ENCODE peak calls at places on chromosomes 16 and 17, in four cellular contexts. One of them, this sample, is unnamed.

GRCh38 chr17:79017546-79017945 is 6.4 kb upstream of the C1QTNF1 start:
- DNase-seq in IMR-90: no peak
- DNase-seq in mesendoderm: peak
- DNase-seq in H1: no peak
- DNase-seq in this sample: no peak

GRCh38 chr17:74860229-74860998 is 729 bp upstream of the GRIN2C start:
- DNase-seq in IMR-90: no peak
- DNase-seq in mesendoderm: no peak
- DNase-seq in H1: peak
- DNase-seq in this sample: peak

GRCh38 chr17:74165811-74166365 is 37.6 kb upstream of the RPL38 start:
- DNase-seq in IMR-90: no peak
- DNase-seq in mesendoderm: no peak
- DNase-seq in H1: no peak
- DNase-seq in this sample: peak

GRCh38 chr16:79598341-79599181 is 2.0 kb downstream of the MAF start:
- DNase-seq in IMR-90: no peak
- DNase-seq in mesendoderm: peak
- DNase-seq in H1: peak
- DNase-seq in this sample: peak

GRCh38 chr16:67040906-67041305 is 12.0 kb downstream of the CBFB start:
- DNase-seq in IMR-90: peak
- DNase-seq in mesendoderm: no peak
- DNase-seq in H1: no peak
- DNase-seq in this sample: no peak

GRCh38 chr16:27179500-27180072 is 23.7 kb upstream of the KDM8 start:
- DNase-seq in IMR-90: peak
- DNase-seq in mesendoderm: peak
- DNase-seq in H1: peak
- DNase-seq in this sample: peak

GRCh38 chr16:84368327-84368996 is at the start of gene ATP2C2:
- DNase-seq in IMR-90: no peak
- DNase-seq in mesendoderm: peak
- DNase-seq in H1: peak
- DNase-seq in this sample: peak

GRCh38 chr16:59848314-59848713 is 1114.2 kb upstream of the GOT2 start:
- DNase-seq in IMR-90: no peak
- DNase-seq in mesendoderm: no peak
- DNase-seq in H1: no peak
- DNase-seq in this sample: no peak

GRCh38 chr17:80060629-80061028 is 24.2 kb downstream of the CCDC40 start:
- DNase-seq in IMR-90: no peak
- DNase-seq in mesendoderm: no peak
- DNase-seq in H1: no peak
- DNase-seq in this sample: no peak

GRCh38 chr17:77572065-77572601 is 386.4 kb upstream of the TNRC6C start:
- DNase-seq in IMR-90: no peak
- DNase-seq in mesendoderm: peak
- DNase-seq in H1: peak
- DNase-seq in this sample: no peak

GRCh38 chr17:75077072-75077489 is 10.7 kb upstream of the SLC16A5 start:
- DNase-seq in IMR-90: no peak
- DNase-seq in mesendoderm: no peak
- DNase-seq in H1: no peak
- DNase-seq in this sample: peak

GRCh38 chr16:82603784-82604411 is 22.9 kb upstream of the CDH13 start:
- DNase-seq in IMR-90: peak
- DNase-seq in mesendoderm: peak
- DNase-seq in H1: no peak
- DNase-seq in this sample: peak

GRCh38 chr16:74232831-74233465 is 63.7 kb upstream of the PSMD7 start:
- DNase-seq in IMR-90: no peak
- DNase-seq in mesendoderm: no peak
- DNase-seq in H1: no peak
- DNase-seq in this sample: no peak

GRCh38 chr17:48002208-48002919 is 31.5 kb downstream of the CDK5RAP3 start:
- DNase-seq in IMR-90: peak
- DNase-seq in mesendoderm: peak
- DNase-seq in H1: no peak
- DNase-seq in this sample: no peak

GRCh38 chr17:47998044-47998443 is 27.1 kb downstream of the CDK5RAP3 start:
- DNase-seq in IMR-90: no peak
- DNase-seq in mesendoderm: no peak
- DNase-seq in H1: no peak
- DNase-seq in this sample: no peak

GRCh38 chr17:47997595-47997994 is 26.7 kb downstream of the CDK5RAP3 start:
- DNase-seq in IMR-90: no peak
- DNase-seq in mesendoderm: no peak
- DNase-seq in H1: no peak
- DNase-seq in this sample: no peak

GRCh38 chr17:48001187-48001586 is 30.3 kb downstream of the CDK5RAP3 start:
- DNase-seq in IMR-90: peak
- DNase-seq in mesendoderm: no peak
- DNase-seq in H1: no peak
- DNase-seq in this sample: no peak

DNA sequence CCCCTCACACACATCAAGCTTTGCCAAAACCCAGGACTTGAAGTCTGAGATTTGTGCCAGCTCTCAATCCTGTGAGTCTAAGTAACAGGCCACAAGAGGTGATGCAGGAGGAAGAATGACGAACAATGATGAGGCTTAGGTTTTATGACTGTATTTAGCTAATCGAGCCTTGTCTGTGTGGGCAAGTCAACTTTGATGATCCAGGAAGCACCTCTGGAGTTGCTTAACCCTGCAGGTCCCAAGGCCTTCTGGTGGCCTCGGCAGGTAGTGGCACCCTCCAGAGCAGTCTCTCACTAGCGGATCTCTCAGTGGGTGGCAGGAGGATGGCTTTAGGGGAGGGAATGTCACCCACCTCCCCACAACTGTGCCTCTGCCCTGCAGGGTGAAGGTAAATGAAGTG is 28.7 kb downstream of the CDK5RAP3 start:
- DNase-seq in IMR-90: peak
- DNase-seq in mesendoderm: peak
- DNase-seq in H1: no peak
- DNase-seq in this sample: no peak
- H4K5ac ChIP-seq in IMR-90: peak
- H4K5ac ChIP-seq in mesendoderm: no peak
- H4K5ac ChIP-seq in H1: no peak
- H4K5ac ChIP-seq in this sample: no peak

DNA sequence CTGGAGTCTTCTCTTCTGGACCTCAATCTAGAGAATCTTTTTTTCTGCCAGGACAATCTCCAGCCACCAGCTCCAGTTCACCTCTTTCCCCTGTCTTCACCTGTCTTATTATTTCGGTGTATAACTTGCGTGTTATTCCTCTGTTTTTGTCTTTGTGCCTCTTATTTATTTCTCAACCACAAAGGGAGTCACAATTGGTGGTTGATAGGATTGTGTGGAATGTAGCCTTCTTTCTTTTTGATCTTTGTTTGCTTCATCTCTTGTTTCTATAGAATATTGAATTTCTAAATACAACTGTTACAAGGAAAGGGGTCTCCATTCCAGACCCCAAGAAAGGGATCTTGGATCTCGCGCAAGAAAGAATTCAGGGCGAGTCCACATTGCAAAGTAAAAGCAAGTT is 35.9 kb upstream of the HAS3 start:
- DNase-seq in IMR-90: no peak
- DNase-seq in mesendoderm: no peak
- DNase-seq in H1: no peak
- DNase-seq in this sample: no peak
- H4K5ac ChIP-seq in IMR-90: no peak
- H4K5ac ChIP-seq in mesendoderm: no peak
- H4K5ac ChIP-seq in H1: no peak
- H4K5ac ChIP-seq in this sample: no peak

DNA sequence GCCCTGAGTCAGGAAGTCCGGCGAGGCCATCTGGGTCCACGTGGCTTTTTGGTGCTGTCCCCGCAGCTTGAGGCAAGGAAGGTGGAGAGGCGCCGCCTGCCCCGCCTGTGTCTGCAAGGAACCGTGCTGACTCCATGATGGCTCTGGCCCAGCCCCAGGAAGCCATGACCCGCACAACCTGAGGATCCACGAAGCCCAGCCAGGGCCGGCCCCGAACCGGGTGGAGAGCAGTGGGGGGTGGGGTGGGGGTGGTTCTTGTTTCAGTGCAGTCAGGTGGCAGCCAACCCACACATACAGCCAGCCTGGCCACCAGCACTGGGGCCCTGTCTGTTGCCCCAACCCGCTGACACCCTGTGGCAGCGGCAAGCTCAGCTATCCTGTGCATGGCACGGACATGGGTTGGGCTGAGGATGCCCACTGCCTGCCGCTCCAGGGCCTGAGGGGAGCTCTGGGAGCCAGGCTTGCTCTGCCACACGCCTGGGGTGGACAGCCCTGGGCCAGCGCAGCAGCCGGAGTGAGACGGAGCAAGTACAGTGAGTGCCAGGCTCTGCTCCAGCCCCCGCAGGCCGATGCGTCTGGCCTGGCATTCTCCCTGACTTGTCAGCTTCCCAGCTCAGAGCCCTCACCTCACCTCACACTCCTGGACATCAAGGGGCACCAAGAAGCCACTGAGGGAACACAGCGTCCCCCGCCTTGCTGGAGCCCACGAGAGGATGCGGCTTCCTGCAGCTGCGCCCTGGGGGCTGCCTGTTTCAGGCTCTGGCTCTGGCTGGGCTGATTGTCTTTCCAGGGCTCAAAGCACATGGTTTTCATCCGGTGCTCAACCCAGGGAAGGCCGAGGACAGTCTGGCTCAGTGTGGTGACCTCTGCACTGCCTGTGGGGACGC is 68.8 kb downstream of the LMF1 start:
- DNase-seq in IMR-90: no peak
- DNase-seq in mesendoderm: no peak
- DNase-seq in H1: no peak
- DNase-seq in this sample: no peak
- H4K5ac ChIP-seq in IMR-90: no peak
- H4K5ac ChIP-seq in mesendoderm: no peak
- H4K5ac ChIP-seq in H1: no peak
- H4K5ac ChIP-seq in this sample: no peak

GRCh38 chr17:1421470-1421869 is 21.4 kb upstream of the YWHAE start:
- DNase-seq in IMR-90: no peak
- DNase-seq in mesendoderm: no peak
- DNase-seq in H1: no peak
- DNase-seq in this sample: no peak

GRCh38 chr17:1423456-1424135 is 23.6 kb upstream of the YWHAE start:
- DNase-seq in IMR-90: no peak
- DNase-seq in mesendoderm: no peak
- DNase-seq in H1: no peak
- DNase-seq in this sample: no peak

GRCh38 chr17:1420163-1420562 is 20.1 kb upstream of the YWHAE start:
- DNase-seq in IMR-90: no peak
- DNase-seq in mesendoderm: no peak
- DNase-seq in H1: no peak
- DNase-seq in this sample: no peak

GRCh38 chr17:1420981-1421380 is 21.0 kb upstream of the YWHAE start:
- DNase-seq in IMR-90: no peak
- DNase-seq in mesendoderm: no peak
- DNase-seq in H1: no peak
- DNase-seq in this sample: no peak

GRCh38 chr17:1422907-1423306 is 22.9 kb upstream of the YWHAE start:
- DNase-seq in IMR-90: peak
- DNase-seq in mesendoderm: peak
- DNase-seq in H1: no peak
- DNase-seq in this sample: no peak
- H4K5ac ChIP-seq in IMR-90: no peak
- H4K5ac ChIP-seq in mesendoderm: no peak
- H4K5ac ChIP-seq in H1: no peak
- H4K5ac ChIP-seq in this sample: no peak

DNA sequence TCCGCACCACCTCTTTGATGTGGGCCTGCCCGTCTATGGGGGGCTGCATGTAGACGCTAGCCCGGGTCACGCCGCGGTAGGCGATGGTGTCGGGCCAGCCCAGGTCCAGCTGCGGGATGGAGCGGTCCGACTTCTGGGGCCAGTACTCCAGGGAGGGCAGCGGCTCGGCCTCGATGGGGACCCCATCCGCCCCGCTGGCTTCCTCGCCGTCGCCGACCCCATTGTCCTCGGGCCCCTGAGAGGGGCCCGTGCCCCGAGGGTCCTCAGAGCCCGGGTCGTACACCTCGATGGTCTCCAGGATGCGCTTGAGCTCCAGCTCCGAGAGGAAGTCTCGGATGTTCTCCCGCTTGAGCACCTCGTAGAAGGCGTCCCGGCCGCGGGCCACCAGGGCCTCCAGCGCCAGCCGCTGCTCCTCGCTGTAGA is 1.0 kb downstream of the FAM83G start:
- DNase-seq in IMR-90: no peak
- DNase-seq in mesendoderm: no peak
- DNase-seq in H1: no peak
- DNase-seq in this sample: no peak
- H4K5ac ChIP-seq in IMR-90: peak
- H4K5ac ChIP-seq in mesendoderm: no peak
- H4K5ac ChIP-seq in H1: peak
- H4K5ac ChIP-seq in this sample: no peak

DNA sequence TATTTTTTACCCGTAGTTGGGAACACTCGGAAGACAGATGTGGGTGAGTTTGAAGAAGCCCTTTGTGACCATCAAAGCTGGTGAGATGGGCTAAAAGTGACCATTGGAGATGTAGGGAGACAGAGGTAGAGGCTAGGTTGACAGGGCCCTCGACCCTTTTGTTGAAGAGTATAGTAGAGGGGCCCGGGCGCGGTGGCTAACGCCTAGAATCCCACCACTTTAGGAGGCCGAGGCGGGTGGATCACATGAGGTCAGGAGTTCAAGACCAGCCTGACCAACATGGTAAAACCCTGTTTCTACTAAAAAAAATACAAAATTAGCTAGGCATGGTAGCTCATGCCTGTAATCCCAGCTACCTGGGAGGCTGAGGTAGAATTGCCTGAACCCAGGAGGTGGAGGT is 16.2 kb upstream of the NFATC3 start:
- DNase-seq in IMR-90: no peak
- DNase-seq in mesendoderm: no peak
- DNase-seq in H1: peak
- DNase-seq in this sample: no peak
- H4K5ac ChIP-seq in IMR-90: no peak
- H4K5ac ChIP-seq in mesendoderm: no peak
- H4K5ac ChIP-seq in H1: no peak
- H4K5ac ChIP-seq in this sample: no peak

This sample was measured in H9.